ENCODE peak calls at places on chromosomes 12 and 14, in ten cellular contexts. P, Q, E, B, V, R, X, W, Y and G are unnamed samples.

GRCh38 chr12:96386794-96387193 is 13.4 kb downstream of the CDK17 start:
- DNase-seq in P (no peak), Q (no peak), E (no peak), B (no peak), V (no peak), R (no peak), X (no peak), W (no peak), Y (no peak), G (no peak)

GRCh38 chr12:18805516-18806248 is 67.8 kb downstream of the CAPZA3 start:
- DNase-seq in P (no peak), Q (no peak), E (no peak), B (peak; percentile 46), V (no peak), R (no peak), X (no peak), W (no peak), Y (no peak), G (no peak)

GRCh38 chr14:24428628-24429394 is 657 bp downstream of the CBLN3 start:
- DNase-seq in P (no peak), Q (no peak), E (no peak), B (no peak), V (no peak), R (no peak), X (no peak), W (no peak), Y (no peak), G (no peak)

GRCh38 chr12:561116-561705 is 101.5 kb downstream of the B4GALNT3 start:
- DNase-seq in P (no peak), Q (no peak), E (no peak), B (no peak), V (no peak), R (no peak), X (no peak), W (no peak), Y (no peak), G (no peak)

GRCh38 chr14:56422703-56423213 is 156.8 kb upstream of the TMEM260 start:
- DNase-seq in P (peak; percentile 78), Q (peak; percentile 84), E (peak; percentile 98), B (peak; percentile 15), V (peak; percentile 17), R (peak; percentile 26), X (peak; percentile 31), W (no peak), Y (peak; percentile 45), G (no peak)

GRCh38 chr12:53595212-53595611 is 31.0 kb downstream of the ATF7 start:
- DNase-seq in P (no peak), Q (no peak), E (no peak), B (no peak), V (no peak), R (no peak), X (no peak), W (no peak), Y (no peak), G (no peak)

GRCh38 chr12:52683575-52684300 is 3.5 kb upstream of the KRT1 start:
- DNase-seq in P (no peak), Q (no peak), E (no peak), B (no peak), V (no peak), R (no peak), X (no peak), W (no peak), Y (no peak), G (no peak)

GRCh38 chr12:76670776-76671175 is 93.1 kb upstream of the ZDHHC17 start:
- DNase-seq in P (no peak), Q (no peak), E (no peak), B (no peak), V (no peak), R (peak; percentile 18), X (no peak), W (no peak), Y (no peak), G (no peak)

GRCh38 chr12:65720739-65721138 is 103.5 kb upstream of the HMGA2 start:
- DNase-seq in P (no peak), Q (no peak), E (no peak), B (no peak), V (no peak), R (no peak), X (no peak), W (no peak), Y (no peak), G (no peak)